ENCODE peak calls at places on chromosomes 1 and 21, in six cellular contexts. One of them, this sample, is unnamed.

GRCh38 chr1:1594602-1594981 is 5.3 kb downstream of the FNDC10 start:
- DNase-seq in ovary: no peak
- DNase-seq in epithelial cell of esophagus: no peak
- DNase-seq in AG04450: no peak
- DNase-seq in pancreas: no peak
- DNase-seq in lower leg skin: no peak
- DNase-seq in this sample: no peak

GRCh38 chr1:229223498-229223897 is 47.4 kb upstream of the RAB4A start:
- DNase-seq in ovary: no peak
- DNase-seq in epithelial cell of esophagus: no peak
- DNase-seq in AG04450: no peak
- DNase-seq in pancreas: peak
- DNase-seq in lower leg skin: peak
- DNase-seq in this sample: no peak

GRCh38 chr1:177490240-177490639 is 319.5 kb downstream of the BRINP2 start:
- DNase-seq in ovary: no peak
- DNase-seq in epithelial cell of esophagus: no peak
- DNase-seq in AG04450: no peak
- DNase-seq in pancreas: no peak
- DNase-seq in lower leg skin: no peak
- DNase-seq in this sample: no peak

GRCh38 chr1:244056602-244057001 is 5.5 kb downstream of the ZBTB18 start:
- DNase-seq in ovary: no peak
- DNase-seq in epithelial cell of esophagus: no peak
- DNase-seq in AG04450: no peak
- DNase-seq in pancreas: no peak
- DNase-seq in lower leg skin: no peak
- DNase-seq in this sample: no peak

GRCh38 chr1:54583307-54583686 is 35.3 kb downstream of the ACOT11 start:
- DNase-seq in ovary: no peak
- DNase-seq in epithelial cell of esophagus: no peak
- DNase-seq in AG04450: no peak
- DNase-seq in pancreas: no peak
- DNase-seq in lower leg skin: no peak
- DNase-seq in this sample: no peak

GRCh38 chr1:170959385-170959784 is 24.1 kb downstream of the MROH9 start:
- DNase-seq in ovary: no peak
- DNase-seq in epithelial cell of esophagus: peak
- DNase-seq in AG04450: no peak
- DNase-seq in pancreas: no peak
- DNase-seq in lower leg skin: no peak
- DNase-seq in this sample: no peak

GRCh38 chr1:10495475-10495817 is 20.7 kb downstream of the PEX14 start:
- DNase-seq in ovary: no peak
- DNase-seq in epithelial cell of esophagus: no peak
- DNase-seq in AG04450: no peak
- DNase-seq in pancreas: no peak
- DNase-seq in lower leg skin: no peak
- DNase-seq in this sample: no peak

GRCh38 chr1:90558126-90558525 is 159.0 kb downstream of the BARHL2 start:
- DNase-seq in ovary: no peak
- DNase-seq in epithelial cell of esophagus: no peak
- DNase-seq in AG04450: no peak
- DNase-seq in pancreas: no peak
- DNase-seq in lower leg skin: no peak
- DNase-seq in this sample: no peak

GRCh38 chr1:36223373-36223995 is 759 bp upstream of the THRAP3 start:
- DNase-seq in ovary: no peak
- DNase-seq in epithelial cell of esophagus: peak
- DNase-seq in AG04450: no peak
- DNase-seq in pancreas: no peak
- DNase-seq in lower leg skin: no peak
- DNase-seq in this sample: no peak

GRCh38 chr21:35697321-35697808 is 363.0 kb downstream of the SETD4 start:
- DNase-seq in ovary: peak
- DNase-seq in epithelial cell of esophagus: peak
- DNase-seq in AG04450: no peak
- DNase-seq in pancreas: peak
- DNase-seq in lower leg skin: peak
- DNase-seq in this sample: no peak

GRCh38 chr21:44892536-44893277 is 19.2 kb upstream of the PTTG1IP start:
- DNase-seq in ovary: peak
- DNase-seq in epithelial cell of esophagus: peak
- DNase-seq in AG04450: no peak
- DNase-seq in pancreas: peak
- DNase-seq in lower leg skin: no peak
- DNase-seq in this sample: no peak

GRCh38 chr1:116910379-116911165 is 856 bp downstream of the PTGFRN start:
- DNase-seq in ovary: peak
- DNase-seq in epithelial cell of esophagus: peak
- DNase-seq in AG04450: no peak
- DNase-seq in pancreas: peak
- DNase-seq in lower leg skin: peak
- DNase-seq in this sample: no peak

GRCh38 chr1:77143529-77144121 is 75.6 kb downstream of the PIGK start:
- DNase-seq in ovary: no peak
- DNase-seq in epithelial cell of esophagus: peak
- DNase-seq in AG04450: no peak
- DNase-seq in pancreas: no peak
- DNase-seq in lower leg skin: no peak
- DNase-seq in this sample: no peak

GRCh38 chr1:246923900-246924299 is 7.8 kb downstream of the AHCTF1 start:
- DNase-seq in ovary: no peak
- DNase-seq in epithelial cell of esophagus: no peak
- DNase-seq in AG04450: no peak
- DNase-seq in pancreas: no peak
- DNase-seq in lower leg skin: no peak
- DNase-seq in this sample: no peak

GRCh38 chr21:32494946-32495703 is 82.6 kb downstream of the EVA1C start:
- DNase-seq in ovary: no peak
- DNase-seq in epithelial cell of esophagus: peak
- DNase-seq in AG04450: no peak
- DNase-seq in pancreas: no peak
- DNase-seq in lower leg skin: peak
- DNase-seq in this sample: no peak

GRCh38 chr1:144551107-144551542 is 41.6 kb upstream of the PPIAL4F start:
- DNase-seq in ovary: no peak
- DNase-seq in epithelial cell of esophagus: no peak
- DNase-seq in AG04450: no peak
- DNase-seq in pancreas: no peak
- DNase-seq in lower leg skin: no peak
- DNase-seq in this sample: no peak
- H3K4me3 ChIP-seq in ovary: peak
- H3K4me3 ChIP-seq in epithelial cell of esophagus: peak
- H3K4me3 ChIP-seq in AG04450: peak
- H3K4me3 ChIP-seq in pancreas: no peak
- H3K4me3 ChIP-seq in lower leg skin: no peak
- H3K4me3 ChIP-seq in this sample: peak

DNA sequence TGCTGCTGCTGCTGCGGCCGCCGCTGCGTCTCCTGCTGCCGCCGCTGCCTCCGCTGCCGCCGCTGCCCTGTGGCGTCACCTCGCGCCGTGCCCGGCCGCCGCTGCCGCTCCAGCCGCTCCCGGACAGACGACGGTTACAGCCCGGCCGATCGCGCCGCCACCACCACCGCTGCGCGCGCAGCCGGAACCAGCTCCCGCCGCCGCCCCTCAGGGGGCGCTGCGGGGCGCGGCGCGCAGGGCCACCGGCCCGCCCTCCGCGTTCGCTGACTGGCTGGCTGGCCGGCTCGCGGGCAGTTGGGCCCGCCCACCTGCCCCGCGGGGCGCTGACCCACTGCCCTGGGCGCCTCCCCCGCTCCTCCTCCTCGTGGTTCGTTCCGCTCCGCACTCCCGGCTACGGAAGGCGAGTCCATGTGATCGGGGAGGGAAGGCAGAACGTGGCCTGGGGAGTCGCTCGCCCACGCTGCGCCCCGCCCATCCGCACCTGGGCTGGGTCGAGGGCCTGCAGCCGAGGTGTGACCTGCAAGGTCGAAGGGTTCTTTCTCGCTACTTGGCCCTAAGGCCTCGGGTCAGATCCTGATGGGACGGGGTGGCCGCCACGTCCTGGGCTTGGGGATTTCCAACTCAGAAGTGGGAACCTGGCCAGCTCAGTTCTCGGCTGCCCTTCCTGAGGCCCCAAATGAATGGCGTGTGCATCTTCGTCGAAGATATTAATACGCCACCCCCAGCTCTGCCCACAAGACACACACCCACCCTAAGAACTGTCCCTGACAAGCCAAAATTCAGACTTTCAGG is at the start of gene PTP4A2:
- DNase-seq in ovary: peak
- DNase-seq in epithelial cell of esophagus: peak
- DNase-seq in AG04450: peak
- DNase-seq in pancreas: peak
- DNase-seq in lower leg skin: peak
- DNase-seq in this sample: peak
- H3K4me3 ChIP-seq in ovary: peak
- H3K4me3 ChIP-seq in epithelial cell of esophagus: peak
- H3K4me3 ChIP-seq in AG04450: peak
- H3K4me3 ChIP-seq in pancreas: peak
- H3K4me3 ChIP-seq in lower leg skin: peak
- H3K4me3 ChIP-seq in this sample: peak

DNA sequence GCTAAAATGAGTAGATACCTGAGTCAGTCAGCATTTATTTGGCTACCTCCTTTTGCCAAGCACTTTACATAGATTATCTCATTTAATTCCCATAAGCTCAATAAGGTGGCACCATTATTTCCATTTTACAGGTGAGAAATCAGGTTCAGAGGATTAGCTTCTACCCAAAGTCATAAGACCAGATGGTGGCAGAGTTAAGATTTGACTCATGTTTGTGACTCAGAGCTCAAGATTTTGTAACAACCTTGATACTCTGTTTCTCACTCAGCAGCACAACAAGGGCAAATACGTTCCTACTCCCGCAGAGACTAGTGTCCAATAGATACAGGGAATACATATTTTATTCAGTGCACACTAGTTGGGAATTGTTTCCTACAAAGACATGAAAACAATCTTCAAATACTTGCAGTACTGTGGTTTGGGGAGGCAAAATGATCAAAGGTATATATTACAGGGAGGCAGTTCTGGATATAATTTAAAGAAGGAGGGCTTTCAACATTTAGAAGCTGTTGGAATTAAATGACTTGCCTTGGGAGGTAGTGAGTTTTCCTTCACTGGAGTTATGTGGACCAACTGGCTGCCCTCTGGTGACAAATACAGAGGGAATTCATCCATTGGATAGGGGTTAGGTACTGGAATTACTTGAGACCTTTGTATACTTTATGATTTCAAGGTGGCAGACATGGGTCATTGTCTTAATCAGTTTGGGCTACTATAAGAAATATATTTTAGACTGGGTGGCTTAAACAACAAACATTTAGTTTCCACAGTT is 3.6 kb downstream of the LEPR start:
- DNase-seq in ovary: no peak
- DNase-seq in epithelial cell of esophagus: peak
- DNase-seq in AG04450: no peak
- DNase-seq in pancreas: no peak
- DNase-seq in lower leg skin: no peak
- DNase-seq in this sample: no peak
- H3K4me3 ChIP-seq in ovary: no peak
- H3K4me3 ChIP-seq in epithelial cell of esophagus: no peak
- H3K4me3 ChIP-seq in AG04450: no peak
- H3K4me3 ChIP-seq in pancreas: no peak
- H3K4me3 ChIP-seq in lower leg skin: no peak
- H3K4me3 ChIP-seq in this sample: no peak

GRCh38 chr1:89121641-89122040 is 4.3 kb downstream of the GBP2 start:
- DNase-seq in ovary: no peak
- DNase-seq in epithelial cell of esophagus: no peak
- DNase-seq in AG04450: no peak
- DNase-seq in pancreas: no peak
- DNase-seq in lower leg skin: no peak
- DNase-seq in this sample: no peak

GRCh38 chr1:89130716-89131115 is 4.8 kb upstream of the GBP2 start:
- DNase-seq in ovary: no peak
- DNase-seq in epithelial cell of esophagus: no peak
- DNase-seq in AG04450: no peak
- DNase-seq in pancreas: no peak
- DNase-seq in lower leg skin: no peak
- DNase-seq in this sample: no peak

GRCh38 chr1:89126602-89127001 is 688 bp upstream of the GBP2 start:
- DNase-seq in ovary: no peak
- DNase-seq in epithelial cell of esophagus: peak
- DNase-seq in AG04450: no peak
- DNase-seq in pancreas: no peak
- DNase-seq in lower leg skin: no peak
- DNase-seq in this sample: no peak

GRCh38 chr1:89125571-89126233 is at the start of gene GBP2:
- DNase-seq in ovary: no peak
- DNase-seq in epithelial cell of esophagus: peak
- DNase-seq in AG04450: peak
- DNase-seq in pancreas: no peak
- DNase-seq in lower leg skin: no peak
- DNase-seq in this sample: no peak

GRCh38 chr1:89126234-89126580 is 293 bp upstream of the GBP2 start:
- DNase-seq in ovary: no peak
- DNase-seq in epithelial cell of esophagus: no peak
- DNase-seq in AG04450: no peak
- DNase-seq in pancreas: no peak
- DNase-seq in lower leg skin: no peak
- DNase-seq in this sample: no peak
- H3K4me3 ChIP-seq in ovary: peak
- H3K4me3 ChIP-seq in epithelial cell of esophagus: no peak
- H3K4me3 ChIP-seq in AG04450: peak
- H3K4me3 ChIP-seq in pancreas: no peak
- H3K4me3 ChIP-seq in lower leg skin: no peak
- H3K4me3 ChIP-seq in this sample: peak

DNA sequence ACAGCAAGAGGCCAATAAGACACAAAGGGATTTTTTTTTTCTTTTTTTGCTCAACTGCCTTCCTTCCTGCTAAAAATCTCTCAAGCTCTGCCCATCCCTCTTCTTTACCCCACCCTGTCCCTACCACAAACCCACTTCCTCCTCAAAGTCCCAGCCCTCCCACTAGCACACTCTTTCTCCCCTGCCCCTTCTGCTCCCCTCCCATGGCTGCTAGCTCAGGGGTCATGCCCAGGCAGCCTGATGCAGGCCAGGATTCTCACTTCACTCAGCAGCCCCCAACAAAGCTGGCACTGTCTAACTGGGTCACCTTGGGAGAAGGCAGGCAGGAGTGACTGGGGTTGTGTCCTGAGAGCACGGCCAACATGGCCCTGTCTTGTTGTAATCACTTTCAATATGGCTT is 28.8 kb upstream of the PPP2R5A start:
- DNase-seq in ovary: no peak
- DNase-seq in epithelial cell of esophagus: no peak
- DNase-seq in AG04450: no peak
- DNase-seq in pancreas: no peak
- DNase-seq in lower leg skin: no peak
- DNase-seq in this sample: no peak
- H3K4me3 ChIP-seq in ovary: no peak
- H3K4me3 ChIP-seq in epithelial cell of esophagus: no peak
- H3K4me3 ChIP-seq in AG04450: no peak
- H3K4me3 ChIP-seq in pancreas: no peak
- H3K4me3 ChIP-seq in lower leg skin: no peak
- H3K4me3 ChIP-seq in this sample: no peak

This sample was measured in esophagus squamous epithelium.